ENCODE peak calls at places on chromosomes 4 and X, in four cellular contexts. One of them, this sample, is unnamed.

GRCh38 chr4:8227201-8227770 is 28.2 kb downstream of the SH3TC1 start:
- DNase-seq in suprapubic skin: no peak
- DNase-seq in mesendoderm: no peak
- DNase-seq in H1: no peak
- DNase-seq in this sample: no peak

GRCh38 chrX:119686087-119686639 is 6.8 kb downstream of the SEPTIN6 start:
- DNase-seq in mesendoderm: no peak
- DNase-seq in suprapubic skin: no peak
- DNase-seq in H1: no peak
- DNase-seq in this sample: no peak

GRCh38 chr4:40842318-40842717 is 92.6 kb downstream of the NSUN7 start:
- DNase-seq in suprapubic skin: no peak
- DNase-seq in mesendoderm: no peak
- DNase-seq in H1: no peak
- DNase-seq in this sample: no peak

GRCh38 chrX:110059410-110059809 is 56.5 kb downstream of the TMEM164 start:
- DNase-seq in suprapubic skin: no peak
- DNase-seq in H1: no peak
- DNase-seq in mesendoderm: no peak
- DNase-seq in this sample: no peak

GRCh38 chr4:145619639-145619996 is 433 bp downstream of the MMAA start:
- DNase-seq in mesendoderm: no peak
- DNase-seq in suprapubic skin: peak; percentile 63
- DNase-seq in H1: no peak
- DNase-seq in this sample: peak; percentile 59

GRCh38 chrX:150196300-150196699 is 166.8 kb upstream of the MAMLD1 start:
- DNase-seq in suprapubic skin: no peak
- DNase-seq in H1: no peak
- DNase-seq in mesendoderm: peak; percentile 78
- DNase-seq in this sample: no peak

GRCh38 chr4:178387756-178388155 is 945.5 kb upstream of the AGA start:
- DNase-seq in mesendoderm: no peak
- DNase-seq in suprapubic skin: no peak
- DNase-seq in H1: no peak
- DNase-seq in this sample: no peak

GRCh38 chr4:4225915-4226605 is 669 bp downstream of the OTOP1 start:
- DNase-seq in H1: no peak
- DNase-seq in suprapubic skin: no peak
- DNase-seq in mesendoderm: no peak
- DNase-seq in this sample: no peak

GRCh38 chr4:140641105-140641555 is 72.4 kb upstream of the UCP1 start:
- DNase-seq in H1: no peak
- DNase-seq in mesendoderm: no peak
- DNase-seq in suprapubic skin: no peak
- DNase-seq in this sample: no peak

GRCh38 chr4:183858011-183858615 is 47.0 kb upstream of the STOX2 start:
- DNase-seq in mesendoderm: peak; percentile 18
- DNase-seq in H1: no peak
- DNase-seq in suprapubic skin: no peak
- DNase-seq in this sample: no peak

GRCh38 chrX:11381464-11381863 is 88.3 kb downstream of the AMELX start:
- DNase-seq in H1: no peak
- DNase-seq in suprapubic skin: no peak
- DNase-seq in mesendoderm: peak; percentile 60
- DNase-seq in this sample: no peak

GRCh38 chr4:85474818-85475630 is at the start of gene ARHGAP24:
- DNase-seq in suprapubic skin: peak; percentile 92
- DNase-seq in mesendoderm: peak; percentile 97
- DNase-seq in H1: peak; percentile 73
- DNase-seq in this sample: peak; percentile 90

GRCh38 chr4:99808260-99808857 is 8.3 kb upstream of the DAPP1 start:
- DNase-seq in mesendoderm: peak; percentile 85
- DNase-seq in suprapubic skin: no peak
- DNase-seq in H1: no peak
- DNase-seq in this sample: peak; percentile 68

GRCh38 chr4:15955670-15956069 is 7.3 kb downstream of the FGFBP2 start:
- DNase-seq in mesendoderm: peak; percentile 36
- DNase-seq in suprapubic skin: no peak
- DNase-seq in H1: no peak
- DNase-seq in this sample: no peak

GRCh38 chrX:155857561-155857960 is 23.6 kb upstream of the VAMP7 start:
- DNase-seq in H1: no peak
- DNase-seq in suprapubic skin: no peak
- DNase-seq in mesendoderm: peak; percentile 44
- DNase-seq in this sample: no peak

GRCh38 chr4:132592340-132592739 is 556.8 kb upstream of the PCDH10 start:
- DNase-seq in suprapubic skin: no peak
- DNase-seq in H1: no peak
- DNase-seq in mesendoderm: no peak
- DNase-seq in this sample: no peak

GRCh38 chr4:101782546-101782945 is 8.0 kb upstream of the BANK1 start:
- DNase-seq in mesendoderm: no peak
- DNase-seq in H1: no peak
- DNase-seq in suprapubic skin: no peak
- DNase-seq in this sample: no peak

GRCh38 chr4:72587334-72587733 is 18.3 kb upstream of the ADAMTS3 start:
- DNase-seq in mesendoderm: no peak
- DNase-seq in suprapubic skin: no peak
- DNase-seq in H1: no peak
- DNase-seq in this sample: no peak

GRCh38 chrX:81708506-81708905 is 506.6 kb downstream of the SH3BGRL start:
- DNase-seq in mesendoderm: no peak
- DNase-seq in H1: no peak
- DNase-seq in suprapubic skin: no peak
- DNase-seq in this sample: no peak

GRCh38 chr4:57661707-57662106 is 551.5 kb upstream of the IGFBP7 start:
- DNase-seq in mesendoderm: no peak
- DNase-seq in H1: no peak
- DNase-seq in suprapubic skin: no peak
- DNase-seq in this sample: no peak

GRCh38 chr4:120156115-120156718 is 89.6 kb upstream of the MAD2L1 start:
- DNase-seq in suprapubic skin: no peak
- DNase-seq in mesendoderm: peak; percentile 79
- DNase-seq in H1: peak; percentile 5
- DNase-seq in this sample: no peak

GRCh38 chrX:46488712-46489111 is 56.5 kb downstream of the ZNF674 start:
- DNase-seq in mesendoderm: no peak
- DNase-seq in suprapubic skin: no peak
- DNase-seq in H1: no peak
- DNase-seq in this sample: no peak

GRCh38 chr4:180398564-180398963 is 1844.6 kb upstream of the TENM3 start:
- DNase-seq in H1: no peak
- DNase-seq in mesendoderm: no peak
- DNase-seq in suprapubic skin: no peak
- DNase-seq in this sample: no peak

GRCh38 chr4:80340036-80340435 is 4.5 kb downstream of the CFAP299 start:
- DNase-seq in H1: no peak
- DNase-seq in mesendoderm: no peak
- DNase-seq in suprapubic skin: no peak
- DNase-seq in this sample: no peak

GRCh38 chrX:154436290-154436596 is 711 bp upstream of the GDI1 start:
- DNase-seq in suprapubic skin: peak; percentile 64
- DNase-seq in H1: no peak
- DNase-seq in mesendoderm: no peak
- DNase-seq in this sample: no peak

GRCh38 chrX:134679226-134679625 is 21.0 kb upstream of the PLAC1 start:
- DNase-seq in H1: no peak
- DNase-seq in mesendoderm: no peak
- DNase-seq in suprapubic skin: no peak
- DNase-seq in this sample: no peak

GRCh38 chrX:39377171-39377570 is 575.9 kb downstream of the MID1IP1 start:
- DNase-seq in mesendoderm: no peak
- DNase-seq in suprapubic skin: no peak
- DNase-seq in H1: no peak
- DNase-seq in this sample: no peak

GRCh38 chr4:147772459-147772969 is 40.6 kb downstream of the ARHGAP10 start:
- DNase-seq in H1: no peak
- DNase-seq in suprapubic skin: no peak
- DNase-seq in mesendoderm: no peak
- DNase-seq in this sample: no peak

GRCh38 chr4:55445921-55446577 is 50.3 kb downstream of the TMEM165 start:
- DNase-seq in suprapubic skin: no peak
- DNase-seq in mesendoderm: no peak
- DNase-seq in H1: no peak
- DNase-seq in this sample: no peak

GRCh38 chr4:36349904-36350554 is 68.6 kb downstream of the DTHD1 start:
- DNase-seq in H1: no peak
- DNase-seq in mesendoderm: peak; percentile 16
- DNase-seq in suprapubic skin: no peak
- DNase-seq in this sample: peak; percentile 42

GRCh38 chrX:73817381-73818199 is 254.6 kb downstream of the CHIC1 start:
- DNase-seq in mesendoderm: no peak
- DNase-seq in suprapubic skin: no peak
- DNase-seq in H1: no peak
- DNase-seq in this sample: no peak

GRCh38 chrX:128052303-128052702 is at the start of gene ACTRT1:
- DNase-seq in suprapubic skin: no peak
- DNase-seq in mesendoderm: no peak
- DNase-seq in H1: no peak
- DNase-seq in this sample: no peak

GRCh38 chrX:16096131-16096530 is 27.2 kb upstream of the GRPR start:
- DNase-seq in H1: no peak
- DNase-seq in suprapubic skin: no peak
- DNase-seq in mesendoderm: peak; percentile 21
- DNase-seq in this sample: no peak

GRCh38 chrX:5976332-5976731 is 252.3 kb downstream of the NLGN4X start:
- DNase-seq in H1: no peak
- DNase-seq in suprapubic skin: no peak
- DNase-seq in mesendoderm: no peak
- DNase-seq in this sample: no peak

GRCh38 chr4:8274772-8275241 is 5.3 kb downstream of the HTRA3 start:
- DNase-seq in H1: no peak
- DNase-seq in suprapubic skin: peak; percentile 94
- DNase-seq in mesendoderm: no peak
- DNase-seq in this sample: peak; percentile 61

GRCh38 chrX:17154001-17154400 is 207.5 kb downstream of the REPS2 start:
- DNase-seq in mesendoderm: no peak
- DNase-seq in suprapubic skin: no peak
- DNase-seq in H1: no peak
- DNase-seq in this sample: no peak

GRCh38 chr4:80876810-80877209 is 153.7 kb upstream of the BMP3 start:
- DNase-seq in mesendoderm: no peak
- DNase-seq in H1: no peak
- DNase-seq in suprapubic skin: no peak
- DNase-seq in this sample: no peak

GRCh38 chr4:113756005-113756410 is 5.5 kb downstream of the CAMK2D start:
- DNase-seq in H1: no peak
- DNase-seq in mesendoderm: peak; percentile 57
- DNase-seq in suprapubic skin: no peak
- DNase-seq in this sample: no peak

GRCh38 chrX:6325437-6325836 is 96.8 kb upstream of the NLGN4X start:
- DNase-seq in suprapubic skin: no peak
- DNase-seq in H1: no peak
- DNase-seq in mesendoderm: peak; percentile 60
- DNase-seq in this sample: no peak

GRCh38 chr4:1833307-1834046 is 22.5 kb downstream of the LETM1 start:
- DNase-seq in H1: no peak
- DNase-seq in mesendoderm: no peak
- DNase-seq in suprapubic skin: no peak
- DNase-seq in this sample: no peak
- H3K36me3 ChIP-seq in H1: no peaks in the 10 kb centered on the region
- H3K36me3 ChIP-seq in mesendoderm: peaks cover 3% of the 10 kb centered on the region
- H3K36me3 ChIP-seq in suprapubic skin: peaks cover 80% of the 10 kb centered on the region
- H3K36me3 ChIP-seq in this sample: peaks cover 57% of the 10 kb centered on the region

GRCh38 chr4:103845075-103845474 is 125.3 kb upstream of the TACR3 start:
- DNase-seq in suprapubic skin: no peak
- DNase-seq in H1: no peak
- DNase-seq in mesendoderm: no peak
- DNase-seq in this sample: no peak
- H3K36me3 ChIP-seq in suprapubic skin: no peaks in the 10 kb centered on the region
- H3K36me3 ChIP-seq in H1: no peaks in the 10 kb centered on the region
- H3K36me3 ChIP-seq in mesendoderm: no peaks in the 10 kb centered on the region
- H3K36me3 ChIP-seq in this sample: no peaks in the 10 kb centered on the region

GRCh38 chr4:168893205-168893604 is 116.8 kb downstream of the CBR4 start:
- DNase-seq in mesendoderm: no peak
- DNase-seq in H1: no peak
- DNase-seq in suprapubic skin: no peak
- DNase-seq in this sample: no peak
- H3K36me3 ChIP-seq in mesendoderm: no peaks in the 10 kb centered on the region
- H3K36me3 ChIP-seq in H1: peaks cover 2% of the 10 kb centered on the region
- H3K36me3 ChIP-seq in suprapubic skin: peaks cover 81% of the 10 kb centered on the region
- H3K36me3 ChIP-seq in this sample: peaks cover 53% of the 10 kb centered on the region

DNA sequence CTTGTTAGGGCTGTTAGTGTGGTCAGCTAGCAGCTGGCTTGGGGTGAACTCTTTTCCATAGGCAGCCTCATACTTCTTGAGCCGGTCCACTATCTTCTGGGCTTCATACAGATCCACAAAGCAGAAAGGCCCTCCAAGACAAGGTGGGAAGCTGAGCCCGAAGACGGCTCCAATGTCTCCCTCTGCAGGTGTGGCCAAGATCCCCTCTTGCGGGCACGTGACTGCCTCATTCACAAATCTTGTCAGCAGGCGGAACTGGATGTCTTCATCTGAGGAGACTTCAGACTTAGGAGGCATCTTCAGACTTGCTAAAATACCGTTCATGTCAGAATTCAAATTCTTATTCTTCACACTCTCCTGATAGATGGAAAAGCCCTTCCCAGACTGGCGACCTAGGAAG is 25.3 kb downstream of the CPE start:
- DNase-seq in mesendoderm: no peak
- DNase-seq in suprapubic skin: no peak
- DNase-seq in H1: no peak
- DNase-seq in this sample: no peak
- H3K36me3 ChIP-seq in mesendoderm: no peaks in the 10 kb centered on the region
- H3K36me3 ChIP-seq in suprapubic skin: no peaks in the 10 kb centered on the region
- H3K36me3 ChIP-seq in H1: no peaks in the 10 kb centered on the region
- H3K36me3 ChIP-seq in this sample: no peaks in the 10 kb centered on the region

GRCh38 chr4:122899682-122900081 is 22.7 kb downstream of the NUDT6 start:
- DNase-seq in mesendoderm: no peak
- DNase-seq in suprapubic skin: no peak
- DNase-seq in H1: no peak
- DNase-seq in this sample: no peak

GRCh38 chr4:122894802-122895201 is 27.6 kb downstream of the NUDT6 start:
- DNase-seq in mesendoderm: peak; percentile 37
- DNase-seq in suprapubic skin: no peak
- DNase-seq in H1: no peak
- DNase-seq in this sample: no peak

GRCh38 chr4:122898370-122899150 is 23.8 kb downstream of the NUDT6 start:
- DNase-seq in mesendoderm: no peak
- DNase-seq in suprapubic skin: no peak
- DNase-seq in H1: no peak
- DNase-seq in this sample: no peak

GRCh38 chr4:122895336-122895995 is 26.9 kb downstream of the NUDT6 start:
- DNase-seq in mesendoderm: no peak
- DNase-seq in suprapubic skin: no peak
- DNase-seq in H1: no peak
- DNase-seq in this sample: no peak

GRCh38 chr4:122896270-122896669 is 26.1 kb downstream of the NUDT6 start:
- DNase-seq in suprapubic skin: no peak
- DNase-seq in H1: no peak
- DNase-seq in mesendoderm: no peak
- DNase-seq in this sample: no peak
- H3K36me3 ChIP-seq in suprapubic skin: peaks cover 3% of the 10 kb centered on the region
- H3K36me3 ChIP-seq in H1: no peaks in the 10 kb centered on the region
- H3K36me3 ChIP-seq in mesendoderm: no peaks in the 10 kb centered on the region
- H3K36me3 ChIP-seq in this sample: no peaks in the 10 kb centered on the region

GRCh38 chr4:17583944-17584343 is 6.9 kb downstream of the LAP3 start:
- DNase-seq in mesendoderm: no peak
- DNase-seq in suprapubic skin: no peak
- DNase-seq in H1: no peak
- DNase-seq in this sample: no peak
- H3K36me3 ChIP-seq in mesendoderm: peaks cover 13% of the 10 kb centered on the region
- H3K36me3 ChIP-seq in suprapubic skin: peaks cover 65% of the 10 kb centered on the region
- H3K36me3 ChIP-seq in H1: peaks cover 3% of the 10 kb centered on the region
- H3K36me3 ChIP-seq in this sample: peaks cover 36% of the 10 kb centered on the region